ENCODE peak calls at places on chromosome 14, in five cellular contexts. E, P, X, N and M are unnamed samples.
A peak's percentile ranks its signal among the peaks of the same experiment; 100 is the strongest.

GRCh38 chr14:59022144-59022543 is 166.3 kb upstream of the DAAM1 start:
- DNase-seq in E (no peak), P (no peak), X (no peak), N (no peak), M (no peak)

GRCh38 chr14:50920482-50921225 is 23.6 kb downstream of the PYGL start:
- DNase-seq in E (no peak), P (peak; percentile 78), X (peak; percentile 94), N (peak; percentile 68), M (no peak)

GRCh38 chr14:102484316-102484715 is 25.3 kb downstream of the ANKRD9 start:
- DNase-seq in E (no peak), P (no peak), X (no peak), N (no peak), M (no peak)

GRCh38 chr14:53032161-53032803 is 81.4 kb upstream of the FERMT2 start:
- DNase-seq in E (peak; percentile 43), P (peak; percentile 83), X (peak; percentile 91), N (no peak), M (no peak)

GRCh38 chr14:106215229-106215628 is 688.8 kb downstream of the TMEM121 start:
- DNase-seq in E (no peak), P (no peak), X (no peak), N (no peak), M (no peak)

GRCh38 chr14:72961579-72962335 is 35.5 kb downstream of the DCAF4 start:
- DNase-seq in E (no peak), P (peak; percentile 8), X (no peak), N (no peak), M (no peak)

GRCh38 chr14:105440992-105441391 is 21.4 kb downstream of the MTA1 start:
- DNase-seq in E (no peak), P (no peak), X (no peak), N (no peak), M (no peak)

GRCh38 chr14:68695871-68696665 is 96.8 kb downstream of the ZFP36L1 start:
- DNase-seq in E (no peak), P (no peak), X (no peak), N (no peak), M (no peak)

DNA sequence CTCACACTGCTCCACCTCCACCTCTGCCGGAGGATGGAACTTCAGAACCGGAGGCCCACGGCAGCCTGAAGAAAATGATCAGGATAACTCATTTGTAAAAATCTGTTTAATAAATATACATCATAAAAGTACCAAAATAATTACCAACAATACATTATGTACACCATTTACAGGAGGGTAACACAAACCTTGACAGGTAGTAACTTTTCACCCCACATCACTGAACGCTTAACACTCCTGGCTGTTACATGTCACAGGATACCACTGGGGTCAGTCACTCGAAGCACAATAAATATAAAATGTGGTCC is 3.2 kb downstream of the NFKBIA start:
- DNase-seq in E (no peak), P (no peak), X (no peak), N (no peak), M (no peak)
- H3K4me3 ChIP-seq in E (peak overlapping the region; percentile 68), P (peak overlapping the region; percentile 90), X (peak overlapping the region; percentile 97), N (peak overlapping the region; percentile 94), M (peak overlapping the region; percentile 81)

DNA sequence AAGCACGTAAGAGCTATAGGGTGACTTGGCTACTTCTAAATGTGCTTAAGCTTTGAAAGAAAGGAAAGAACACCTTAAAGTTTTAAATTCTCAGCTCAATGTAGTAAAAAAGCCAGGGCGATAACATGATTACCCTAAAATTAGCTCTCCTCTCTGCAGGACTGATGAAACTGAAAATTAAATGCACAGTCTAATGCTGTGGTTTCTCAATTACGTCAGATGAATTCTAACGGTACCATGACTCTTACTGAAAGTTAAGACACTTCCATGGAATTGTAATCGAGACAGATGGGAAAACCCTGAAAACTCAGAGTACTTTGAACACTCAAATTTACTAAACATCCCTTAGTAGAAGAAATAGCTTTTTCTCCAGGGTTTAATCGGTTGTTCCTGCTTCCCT is 25.9 kb upstream of the PRKD1 start:
- DNase-seq in E (no peak), P (no peak), X (no peak), N (no peak), M (no peak)
- H3K4me3 ChIP-seq in E (no peak overlapping the region), P (no peak overlapping the region), X (no peak overlapping the region), N (no peak overlapping the region), M (no peak overlapping the region)

DNA sequence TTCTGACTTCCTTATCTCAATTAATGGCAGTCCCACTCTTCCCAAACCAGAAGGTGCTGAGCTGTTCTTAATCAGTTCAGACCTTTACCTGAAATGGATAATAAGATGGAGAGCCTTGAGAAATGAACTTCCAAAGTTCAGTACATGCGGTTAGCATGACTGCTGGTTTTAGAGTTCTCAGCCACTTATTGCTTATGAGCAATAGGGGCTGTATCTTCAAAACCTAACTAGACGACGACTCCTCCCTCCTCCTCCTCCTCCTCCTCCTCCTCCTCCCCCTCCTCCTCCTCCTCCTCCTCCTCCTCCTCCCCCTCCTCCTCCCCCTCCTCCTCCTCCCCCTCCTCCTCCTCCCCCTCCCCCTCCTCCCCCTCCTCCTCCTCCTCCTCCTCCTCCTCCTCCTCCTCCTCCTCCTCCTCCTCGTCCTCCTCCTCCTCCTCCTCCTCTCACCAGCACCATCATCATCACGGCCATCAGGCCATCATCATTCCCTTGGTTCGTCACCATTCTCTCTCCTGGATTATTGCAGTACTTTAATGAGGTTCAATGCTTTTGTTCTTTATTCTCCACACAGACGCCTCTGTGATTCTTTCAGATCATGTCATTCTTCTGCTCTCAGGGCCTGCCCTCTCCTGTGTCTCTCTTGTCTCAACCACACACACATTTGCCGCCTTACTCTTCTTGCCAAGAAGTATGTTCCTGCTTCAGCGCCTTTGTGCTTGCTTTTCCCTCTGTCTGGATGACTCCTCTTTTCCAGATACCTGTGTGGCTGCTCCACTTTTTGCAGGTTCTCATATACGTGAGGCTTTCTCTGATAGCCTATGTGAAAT is 2.7 kb downstream of the PCNX1 start:
- DNase-seq in E (no peak), P (no peak), X (no peak), N (no peak), M (no peak)
- H3K4me3 ChIP-seq in E (no peak overlapping the region), P (peak overlapping the region; percentile 26), X (peak overlapping the region; percentile 73), N (peak overlapping the region; percentile 96), M (no peak overlapping the region)

DNA sequence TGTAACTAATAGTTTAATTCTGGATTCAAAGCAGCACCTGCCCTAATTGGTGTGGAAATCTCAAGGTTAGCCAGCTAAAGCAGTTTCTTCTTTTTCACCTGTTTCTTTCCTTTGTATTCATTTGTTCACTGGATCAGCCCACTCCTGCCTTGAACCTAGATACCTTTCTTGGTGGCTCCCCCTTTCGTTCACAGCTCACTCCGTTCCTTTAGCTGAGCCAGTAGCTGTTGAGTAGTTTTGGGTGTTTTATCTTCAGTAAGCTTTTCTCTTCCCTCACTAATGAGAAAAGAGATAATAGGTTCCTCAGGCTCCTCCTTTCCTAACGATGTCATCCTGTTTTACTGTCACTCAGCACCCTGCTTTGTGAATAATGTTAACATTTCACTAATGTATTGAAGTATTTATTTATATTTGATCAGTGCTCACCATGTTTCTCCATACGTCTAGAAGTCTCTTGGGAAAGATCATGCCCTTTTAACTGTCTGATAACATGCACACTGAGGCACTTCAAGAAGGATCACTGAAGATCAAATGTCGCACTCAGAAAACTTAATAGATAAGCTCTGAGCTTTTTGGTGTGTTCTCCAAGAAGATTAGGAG is 121.1 kb downstream of the TGFB3 start:
- DNase-seq in E (no peak), P (no peak), X (no peak), N (no peak), M (no peak)
- H3K4me3 ChIP-seq in E (no peak overlapping the region), P (no peak overlapping the region), X (no peak overlapping the region), N (no peak overlapping the region), M (no peak overlapping the region)

GRCh38 chr14:74596747-74597456 is 15.1 kb downstream of the LTBP2 start:
- DNase-seq in E (no peak), P (peak; percentile 68), X (peak; percentile 94), N (no peak), M (no peak)
- H3K4me3 ChIP-seq in E (no peak overlapping the region), P (no peak overlapping the region), X (no peak overlapping the region), N (no peak overlapping the region), M (no peak overlapping the region)

GRCh38 chr14:64503184-64503433 is 529 bp downstream of the ZBTB25 start:
- DNase-seq in E (no peak), P (no peak), X (no peak), N (no peak), M (no peak)
- H3K4me3 ChIP-seq in E (peak overlapping the region; percentile 83), P (peak overlapping the region; percentile 88), X (peak overlapping the region; percentile 76), N (peak overlapping the region; percentile 84), M (peak overlapping the region; percentile 83)

GRCh38 chr14:23306412-23307145 is at the start of gene BCL2L2:
- DNase-seq in E (peak; percentile 94), P (peak; percentile 89), X (peak; percentile 91), N (peak; percentile 96), M (peak; percentile 94)

GRCh38 chr14:23307687-23308644 is 1.3 kb downstream of the BCL2L2 start:
- DNase-seq in E (no peak), P (no peak), X (peak; percentile 36), N (no peak), M (peak; percentile 52)

GRCh38 chr14:23307146-23307447 is 464 bp downstream of the BCL2L2 start:
- DNase-seq in E (no peak), P (no peak), X (no peak), N (no peak), M (no peak)

GRCh38 chr14:23308721-23309445 is 2.2 kb downstream of the BCL2L2 start:
- DNase-seq in E (no peak), P (no peak), X (no peak), N (no peak), M (peak; percentile 66)

DNA sequence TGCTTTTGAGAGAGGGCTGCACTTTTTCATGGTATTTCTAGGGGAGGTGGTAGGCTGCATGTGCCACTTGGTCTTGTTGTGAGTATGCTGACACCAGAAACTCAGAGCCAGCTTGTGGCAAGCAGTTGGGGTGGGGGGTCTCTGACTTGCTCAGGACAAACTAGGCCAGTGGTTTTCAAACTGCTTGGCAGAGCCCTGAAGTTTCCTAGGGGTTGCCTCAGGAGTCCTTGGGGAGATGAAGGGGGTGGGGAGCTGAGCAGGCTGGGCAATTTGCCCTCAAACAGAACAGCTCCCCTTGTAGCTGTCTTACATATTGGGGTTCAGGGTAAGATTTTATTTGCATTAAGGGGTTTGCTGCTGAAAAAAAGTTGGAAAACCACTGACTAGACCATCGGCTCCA is 3.9 kb downstream of the BCL2L2 start:
- DNase-seq in E (no peak), P (no peak), X (no peak), N (no peak), M (no peak)
- H3K4me3 ChIP-seq in E (no peak overlapping the region), P (no peak overlapping the region), X (no peak overlapping the region), N (no peak overlapping the region), M (no peak overlapping the region)

GRCh38 chr14:75280448-75280830 is 1.8 kb downstream of the FOS start:
- DNase-seq in E (no peak), P (peak; percentile 45), X (no peak), N (no peak), M (no peak)
- H3K4me3 ChIP-seq in E (peak overlapping the region; percentile 88), P (peak overlapping the region; percentile 98), X (peak overlapping the region; percentile 98), N (peak overlapping the region; percentile 69), M (peak overlapping the region; percentile 99)

DNA sequence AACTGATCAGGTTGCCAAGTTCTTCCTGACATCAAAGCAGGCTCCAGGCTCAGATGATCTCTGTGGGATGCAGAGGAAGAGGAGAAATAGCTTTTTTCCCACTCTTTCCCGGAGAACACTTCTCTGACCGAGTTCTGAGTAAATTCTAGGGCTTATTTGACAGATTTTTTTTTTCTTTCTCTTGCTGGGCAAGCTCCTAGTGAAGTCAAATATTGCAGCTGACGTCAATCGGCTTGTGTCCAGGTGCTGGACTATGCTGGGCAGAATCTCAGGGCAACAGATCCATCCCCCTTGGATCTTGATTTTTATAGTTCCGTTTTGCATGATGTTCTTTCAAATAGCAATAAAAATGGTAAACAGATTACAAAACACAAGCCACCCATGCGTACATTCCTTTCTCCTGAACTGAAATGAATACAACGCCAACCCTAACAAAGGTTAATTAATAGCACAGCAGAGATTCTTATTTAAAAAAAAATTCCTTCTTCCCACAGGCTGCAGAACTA is 182.2 kb downstream of the NOVA1 start:
- DNase-seq in E (no peak), P (no peak), X (no peak), N (no peak), M (no peak)
- H3K4me3 ChIP-seq in E (no peak overlapping the region), P (no peak overlapping the region), X (no peak overlapping the region), N (no peak overlapping the region), M (no peak overlapping the region)

GRCh38 chr14:23294346-23294733 is 8.3 kb downstream of the PPP1R3E start:
- DNase-seq in E (no peak), P (no peak), X (no peak), N (no peak), M (no peak)
- H3K4me3 ChIP-seq in E (no peak overlapping the region), P (no peak overlapping the region), X (no peak overlapping the region), N (no peak overlapping the region), M (no peak overlapping the region)